ENCODE peak calls at places on chromosomes 12 and 14, in six cellular contexts. G, K, O, W, T and E are unnamed samples.

GRCh38 chr14:103613517-103613916 is 15.5 kb upstream of the KLC1 start:
- DNase-seq in K (no peak), G (no peak), T (peak), W (no peak), O (peak), E (peak)

GRCh38 chr12:2396448-2396871 is 343.7 kb downstream of the CACNA1C start:
- DNase-seq in O (peak), G (no peak), T (no peak), K (no peak), W (peak), E (no peak)

GRCh38 chr12:100199347-100200136 is 1.1 kb upstream of the ACTR6 start:
- DNase-seq in O (no peak), W (peak), T (peak), G (peak), K (peak), E (peak)

GRCh38 chr12:47773062-47773857 is at the start of gene SLC48A1:
- DNase-seq in O (peak), K (peak), W (peak), T (peak), G (peak), E (peak)

GRCh38 chr14:33879684-33880286 is 71.1 kb downstream of the EGLN3 start:
- DNase-seq in T (no peak), G (no peak), K (no peak), O (no peak), W (no peak), E (no peak)

GRCh38 chr12:64992641-64993040 is 128.5 kb downstream of the WIF1 start:
- DNase-seq in W (no peak), G (no peak), K (no peak), T (no peak), O (no peak), E (no peak)

GRCh38 chr12:69570545-69571399 is 14.5 kb upstream of the CCT2 start:
- DNase-seq in G (peak), K (peak), W (peak), O (peak), T (peak), E (peak)

GRCh38 chr14:93073366-93073722 is 42.4 kb downstream of the ITPK1 start:
- DNase-seq in G (no peak), T (no peak), O (no peak), W (no peak), K (no peak), E (no peak)

GRCh38 chr14:34081576-34082136 is 130.8 kb upstream of the EGLN3 start:
- DNase-seq in W (no peak), O (peak), G (peak), T (no peak), K (peak), E (no peak)

GRCh38 chr12:111741235-111741812 is 25.4 kb upstream of the ALDH2 start:
- DNase-seq in K (no peak), T (peak), G (peak), W (no peak), O (no peak), E (peak)

GRCh38 chr12:121085113-121085841 is 46.2 kb upstream of the OASL start:
- DNase-seq in O (no peak), G (no peak), K (no peak), W (no peak), T (no peak), E (no peak)

GRCh38 chr14:95290769-95291440 is 28.8 kb downstream of the CLMN start:
- DNase-seq in W (peak), O (no peak), K (no peak), G (peak), T (no peak), E (peak)

GRCh38 chr12:79887912-79888311 is 47.0 kb downstream of the PPP1R12A start:
- DNase-seq in O (no peak), T (no peak), G (no peak), W (no peak), K (no peak), E (no peak)

GRCh38 chr12:116478243-116478773 is 80.9 kb upstream of the MAP1LC3B2 start:
- DNase-seq in T (no peak), G (no peak), W (no peak), O (no peak), K (no peak), E (no peak)

GRCh38 chr14:77158175-77158908 is 16.8 kb upstream of the ZDHHC22 start:
- DNase-seq in O (peak), T (peak), K (no peak), W (no peak), G (no peak), E (peak)

GRCh38 chr14:99261916-99262787 is 9.8 kb downstream of the BCL11B start:
- DNase-seq in W (no peak), O (no peak), K (no peak), G (peak), T (no peak), E (no peak)

GRCh38 chr12:131604146-131604844 is 106.6 kb upstream of the SFSWAP start:
- DNase-seq in G (no peak), O (no peak), K (no peak), W (no peak), T (no peak), E (no peak)

GRCh38 chr14:73295198-73295796 is 58.0 kb downstream of the PAPLN start:
- DNase-seq in O (peak), K (peak), W (no peak), T (no peak), G (no peak), E (no peak)

GRCh38 chr12:93419388-93420034 is 22.2 kb downstream of the UBE2N start:
- DNase-seq in K (peak), W (no peak), T (no peak), G (no peak), O (peak), E (no peak)

GRCh38 chr14:30211326-30211725 is 283.7 kb upstream of the PRKD1 start:
- DNase-seq in W (no peak), G (no peak), O (no peak), T (no peak), K (no peak), E (no peak)

GRCh38 chr12:45039757-45040156 is 11.1 kb downstream of the DBX2 start:
- DNase-seq in T (no peak), W (no peak), K (no peak), O (no peak), G (no peak), E (no peak)

GRCh38 chr12:90023207-90023870 is 314.7 kb upstream of the ATP2B1 start:
- DNase-seq in G (no peak), W (no peak), T (no peak), O (no peak), K (no peak), E (no peak)

GRCh38 chr14:28245216-28245615 is 521.4 kb upstream of the FOXG1 start:
- DNase-seq in K (no peak), W (no peak), G (no peak), O (no peak), T (no peak), E (no peak)

GRCh38 chr12:106071686-106072085 is 67.1 kb downstream of the NUAK1 start:
- DNase-seq in T (no peak), O (peak), G (no peak), W (no peak), K (no peak), E (no peak)

GRCh38 chr12:64665506-64665905 is 55.2 kb downstream of the RASSF3 start:
- DNase-seq in G (no peak), O (no peak), W (no peak), T (peak), K (no peak), E (no peak)

GRCh38 chr12:98935847-98936246 is 290.8 kb downstream of the APAF1 start:
- DNase-seq in T (no peak), G (no peak), K (no peak), W (no peak), O (peak), E (no peak)

GRCh38 chr14:41285193-41285748 is 321.4 kb upstream of the LRFN5 start:
- DNase-seq in T (peak), W (no peak), O (peak), G (peak), K (no peak), E (no peak)

GRCh38 chr14:51922624-51923023 is 62.2 kb downstream of the GNG2 start:
- DNase-seq in T (no peak), G (no peak), O (peak), W (no peak), K (no peak), E (no peak)

GRCh38 chr12:4118017-4118510 is 155.5 kb upstream of the CCND2 start:
- DNase-seq in O (peak), T (peak), K (no peak), G (no peak), W (peak), E (no peak)
- TF ChIP-seq CTCF in O (no peak), T (no peak), K (no peak), G (no peak), W (no peak), E (no peak)

DNA sequence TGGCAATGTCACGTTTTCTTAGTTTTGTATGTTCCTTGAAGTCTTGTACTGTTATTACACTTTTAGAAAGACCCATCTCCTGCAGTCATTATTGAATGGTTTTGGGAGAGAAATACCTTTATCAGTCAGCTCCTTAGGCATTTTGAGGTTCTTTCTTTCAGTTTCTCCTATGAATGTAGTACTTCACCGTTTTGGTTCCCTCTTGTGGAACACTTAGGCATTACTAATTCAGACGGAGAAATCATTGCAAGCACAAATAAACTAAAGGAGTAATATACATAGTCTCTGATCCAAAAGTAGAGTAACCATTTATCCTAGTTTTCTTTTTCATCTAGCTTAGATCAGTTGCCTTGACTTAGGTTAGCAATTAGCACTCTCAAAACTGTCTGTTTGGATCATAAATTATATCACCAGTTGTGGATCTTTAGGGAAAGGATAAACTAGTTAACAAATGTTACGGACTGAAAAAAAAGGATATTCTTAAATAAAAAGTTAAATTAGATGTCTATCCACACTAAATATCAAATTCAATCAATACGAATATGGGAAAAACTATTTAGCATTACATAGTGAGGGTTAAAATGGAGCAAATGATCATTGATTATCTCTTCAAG is 1538.3 kb upstream of the SEL1L start:
- DNase-seq in O (peak), K (no peak), W (no peak), T (no peak), G (no peak), E (no peak)
- TF ChIP-seq CTCF in O (no peak), K (no peak), W (no peak), T (no peak), G (peak), E (peak)

GRCh38 chr14:68926236-68926635 is 52.9 kb downstream of the ACTN1 start:
- DNase-seq in T (no peak), G (no peak), K (no peak), W (no peak), O (no peak), E (no peak)
- TF ChIP-seq CTCF in T (no peak), G (no peak), K (peak), W (no peak), O (no peak), E (peak)

GRCh38 chr12:124369055-124369900 is 74.4 kb downstream of the RFLNA start:
- DNase-seq in T (peak), O (peak), G (peak), K (no peak), W (peak), E (no peak)
- TF ChIP-seq CTCF in T (peak), O (peak), G (peak), K (no peak), W (no peak), E (no peak)

GRCh38 chr14:37889087-37889486 is 293.7 kb downstream of the TTC6 start:
- DNase-seq in T (peak), O (no peak), W (no peak), K (no peak), G (no peak), E (peak)

GRCh38 chr14:37894463-37894862 is 299.0 kb downstream of the TTC6 start:
- DNase-seq in T (no peak), W (no peak), G (no peak), K (no peak), O (no peak), E (no peak)

GRCh38 chr14:37888234-37888633 is 292.8 kb downstream of the TTC6 start:
- DNase-seq in T (no peak), K (no peak), O (no peak), G (no peak), W (no peak), E (no peak)

GRCh38 chr14:37890095-37890494 is 294.7 kb downstream of the TTC6 start:
- DNase-seq in O (no peak), W (no peak), T (no peak), G (no peak), K (no peak), E (no peak)
- TF ChIP-seq CTCF in O (no peak), W (no peak), T (no peak), G (no peak), K (peak), E (peak)

GRCh38 chr14:55136868-55137785 is 8.1 kb downstream of the LGALS3 start:
- DNase-seq in W (peak), G (peak), T (peak), O (peak), K (no peak), E (no peak)

GRCh38 chr14:55136241-55136640 is 7.2 kb downstream of the LGALS3 start:
- DNase-seq in W (no peak), T (no peak), O (peak), G (no peak), K (no peak), E (no peak)

GRCh38 chr14:55139696-55140509 is 10.9 kb downstream of the LGALS3 start:
- DNase-seq in W (no peak), O (no peak), T (no peak), G (no peak), K (no peak), E (no peak)

GRCh38 chr14:55139152-55139551 is 10.1 kb downstream of the LGALS3 start:
- DNase-seq in K (no peak), G (no peak), T (no peak), W (no peak), O (no peak), E (no peak)

GRCh38 chr14:55138091-55138490 is 9.0 kb downstream of the LGALS3 start:
- DNase-seq in W (no peak), T (no peak), G (no peak), K (no peak), O (no peak), E (no peak)
- TF ChIP-seq CTCF in W (no peak), T (no peak), G (no peak), K (peak), O (peak), E (peak)

GRCh38 chr12:68499616-68500015 is 111.1 kb upstream of the RAP1B start:
- DNase-seq in K (no peak), O (no peak), G (no peak), W (no peak), T (no peak), E (no peak)

GRCh38 chr12:68498736-68499135 is 112.0 kb upstream of the RAP1B start:
- DNase-seq in O (no peak), T (no peak), G (no peak), K (no peak), W (no peak), E (no peak)

GRCh38 chr12:68497112-68497511 is 113.6 kb upstream of the RAP1B start:
- DNase-seq in K (no peak), T (no peak), O (no peak), W (no peak), G (no peak), E (no peak)

GRCh38 chr12:68497702-68498101 is 113.0 kb upstream of the RAP1B start:
- DNase-seq in K (no peak), G (no peak), O (peak), W (no peak), T (no peak), E (no peak)

GRCh38 chr12:68495666-68496065 is 115.0 kb upstream of the RAP1B start:
- DNase-seq in W (no peak), T (no peak), K (no peak), O (peak), G (no peak), E (no peak)
- TF ChIP-seq CTCF in W (no peak), T (no peak), K (no peak), O (no peak), G (no peak), E (no peak)